ENCODE peak calls at places on chromosomes 5 and 9, in nine cellular contexts. One of them, this sample, is unnamed.

GRCh38 chr5:77627869-77628674 is 10.4 kb downstream of the OTP start:
- DNase-seq in CMK: no peak
- DNase-seq in endothelial cell: no peak
- DNase-seq in stimulated activated CD8-positive, alpha-beta memory T cell treated with anti-CD3 and anti-CD28 coated beads, Interleukin-12 subunit alpha, Interleukin-12 subunit beta, amount 100 ng/mL, for 4 hours: no peak
- DNase-seq in T-helper 2 cell: no peak
- DNase-seq in stimulated activated CD4-positive, alpha-beta T cell treated with anti-CD3 and anti-CD28 coated beads, TNF-alpha, amount 100 ng/mL, for 1 hour: no peak
- DNase-seq in cardiac fibroblast: no peak
- DNase-seq in GM12865: no peak
- DNase-seq in SHP77 treated with DMSO at 0.1 percent for 48 hours: no peak
- DNase-seq in this sample: no peak

GRCh38 chr9:125964702-125965225 is 217.6 kb downstream of the PBX3 start:
- DNase-seq in SHP77 treated with DMSO at 0.1 percent for 48 hours: no peak
- DNase-seq in endothelial cell: no peak
- DNase-seq in T-helper 2 cell: no peak
- DNase-seq in stimulated activated CD4-positive, alpha-beta T cell treated with anti-CD3 and anti-CD28 coated beads, TNF-alpha, amount 100 ng/mL, for 1 hour: no peak
- DNase-seq in GM12865: no peak
- DNase-seq in cardiac fibroblast: no peak
- DNase-seq in CMK: no peak
- DNase-seq in stimulated activated CD8-positive, alpha-beta memory T cell treated with anti-CD3 and anti-CD28 coated beads, Interleukin-12 subunit alpha, Interleukin-12 subunit beta, amount 100 ng/mL, for 4 hours: no peak
- DNase-seq in this sample: no peak

GRCh38 chr9:31868830-31869229 is 515.6 kb upstream of the ACO1 start:
- DNase-seq in stimulated activated CD4-positive, alpha-beta T cell treated with anti-CD3 and anti-CD28 coated beads, TNF-alpha, amount 100 ng/mL, for 1 hour: no peak
- DNase-seq in endothelial cell: no peak
- DNase-seq in stimulated activated CD8-positive, alpha-beta memory T cell treated with anti-CD3 and anti-CD28 coated beads, Interleukin-12 subunit alpha, Interleukin-12 subunit beta, amount 100 ng/mL, for 4 hours: no peak
- DNase-seq in SHP77 treated with DMSO at 0.1 percent for 48 hours: no peak
- DNase-seq in cardiac fibroblast: no peak
- DNase-seq in GM12865: no peak
- DNase-seq in CMK: no peak
- DNase-seq in T-helper 2 cell: no peak
- DNase-seq in this sample: no peak

GRCh38 chr9:35666045-35666444 is 1.1 kb upstream of the ARHGEF39 start:
- DNase-seq in GM12865: no peak
- DNase-seq in stimulated activated CD8-positive, alpha-beta memory T cell treated with anti-CD3 and anti-CD28 coated beads, Interleukin-12 subunit alpha, Interleukin-12 subunit beta, amount 100 ng/mL, for 4 hours: no peak
- DNase-seq in CMK: no peak
- DNase-seq in cardiac fibroblast: no peak
- DNase-seq in endothelial cell: no peak
- DNase-seq in stimulated activated CD4-positive, alpha-beta T cell treated with anti-CD3 and anti-CD28 coated beads, TNF-alpha, amount 100 ng/mL, for 1 hour: no peak
- DNase-seq in SHP77 treated with DMSO at 0.1 percent for 48 hours: no peak
- DNase-seq in T-helper 2 cell: no peak
- DNase-seq in this sample: no peak

GRCh38 chr5:61450880-61451279 is 118.8 kb downstream of the ZSWIM6 start:
- DNase-seq in CMK: no peak
- DNase-seq in endothelial cell: no peak
- DNase-seq in T-helper 2 cell: no peak
- DNase-seq in SHP77 treated with DMSO at 0.1 percent for 48 hours: peak
- DNase-seq in cardiac fibroblast: peak
- DNase-seq in stimulated activated CD4-positive, alpha-beta T cell treated with anti-CD3 and anti-CD28 coated beads, TNF-alpha, amount 100 ng/mL, for 1 hour: no peak
- DNase-seq in GM12865: no peak
- DNase-seq in stimulated activated CD8-positive, alpha-beta memory T cell treated with anti-CD3 and anti-CD28 coated beads, Interleukin-12 subunit alpha, Interleukin-12 subunit beta, amount 100 ng/mL, for 4 hours: no peak
- DNase-seq in this sample: no peak

GRCh38 chr5:149040421-149040820 is 22.4 kb downstream of the SH3TC2 start:
- DNase-seq in SHP77 treated with DMSO at 0.1 percent for 48 hours: no peak
- DNase-seq in T-helper 2 cell: no peak
- DNase-seq in CMK: no peak
- DNase-seq in endothelial cell: no peak
- DNase-seq in stimulated activated CD8-positive, alpha-beta memory T cell treated with anti-CD3 and anti-CD28 coated beads, Interleukin-12 subunit alpha, Interleukin-12 subunit beta, amount 100 ng/mL, for 4 hours: no peak
- DNase-seq in GM12865: no peak
- DNase-seq in cardiac fibroblast: peak
- DNase-seq in stimulated activated CD4-positive, alpha-beta T cell treated with anti-CD3 and anti-CD28 coated beads, TNF-alpha, amount 100 ng/mL, for 1 hour: no peak
- DNase-seq in this sample: no peak

GRCh38 chr9:98772364-98773155 is 23.8 kb downstream of the ANKS6 start:
- DNase-seq in T-helper 2 cell: no peak
- DNase-seq in CMK: no peak
- DNase-seq in SHP77 treated with DMSO at 0.1 percent for 48 hours: no peak
- DNase-seq in GM12865: no peak
- DNase-seq in endothelial cell: no peak
- DNase-seq in stimulated activated CD8-positive, alpha-beta memory T cell treated with anti-CD3 and anti-CD28 coated beads, Interleukin-12 subunit alpha, Interleukin-12 subunit beta, amount 100 ng/mL, for 4 hours: no peak
- DNase-seq in cardiac fibroblast: no peak
- DNase-seq in stimulated activated CD4-positive, alpha-beta T cell treated with anti-CD3 and anti-CD28 coated beads, TNF-alpha, amount 100 ng/mL, for 1 hour: no peak
- DNase-seq in this sample: no peak

GRCh38 chr9:74666625-74667316 is 169.6 kb downstream of the RORB start:
- DNase-seq in endothelial cell: no peak
- DNase-seq in stimulated activated CD8-positive, alpha-beta memory T cell treated with anti-CD3 and anti-CD28 coated beads, Interleukin-12 subunit alpha, Interleukin-12 subunit beta, amount 100 ng/mL, for 4 hours: no peak
- DNase-seq in SHP77 treated with DMSO at 0.1 percent for 48 hours: no peak
- DNase-seq in GM12865: no peak
- DNase-seq in CMK: no peak
- DNase-seq in T-helper 2 cell: no peak
- DNase-seq in cardiac fibroblast: no peak
- DNase-seq in stimulated activated CD4-positive, alpha-beta T cell treated with anti-CD3 and anti-CD28 coated beads, TNF-alpha, amount 100 ng/mL, for 1 hour: no peak
- DNase-seq in this sample: no peak

GRCh38 chr9:3495850-3496249 is 30.0 kb downstream of the RFX3 start:
- DNase-seq in GM12865: no peak
- DNase-seq in endothelial cell: no peak
- DNase-seq in SHP77 treated with DMSO at 0.1 percent for 48 hours: no peak
- DNase-seq in stimulated activated CD8-positive, alpha-beta memory T cell treated with anti-CD3 and anti-CD28 coated beads, Interleukin-12 subunit alpha, Interleukin-12 subunit beta, amount 100 ng/mL, for 4 hours: no peak
- DNase-seq in CMK: no peak
- DNase-seq in stimulated activated CD4-positive, alpha-beta T cell treated with anti-CD3 and anti-CD28 coated beads, TNF-alpha, amount 100 ng/mL, for 1 hour: no peak
- DNase-seq in cardiac fibroblast: no peak
- DNase-seq in T-helper 2 cell: no peak
- DNase-seq in this sample: no peak

GRCh38 chr9:114080773-114081440 is 2.8 kb upstream of the AMBP start:
- DNase-seq in SHP77 treated with DMSO at 0.1 percent for 48 hours: no peak
- DNase-seq in GM12865: no peak
- DNase-seq in cardiac fibroblast: no peak
- DNase-seq in T-helper 2 cell: no peak
- DNase-seq in endothelial cell: no peak
- DNase-seq in stimulated activated CD4-positive, alpha-beta T cell treated with anti-CD3 and anti-CD28 coated beads, TNF-alpha, amount 100 ng/mL, for 1 hour: no peak
- DNase-seq in CMK: no peak
- DNase-seq in stimulated activated CD8-positive, alpha-beta memory T cell treated with anti-CD3 and anti-CD28 coated beads, Interleukin-12 subunit alpha, Interleukin-12 subunit beta, amount 100 ng/mL, for 4 hours: no peak
- DNase-seq in this sample: no peak

GRCh38 chr5:7976411-7977190 is 107.7 kb downstream of the MTRR start:
- DNase-seq in stimulated activated CD4-positive, alpha-beta T cell treated with anti-CD3 and anti-CD28 coated beads, TNF-alpha, amount 100 ng/mL, for 1 hour: no peak
- DNase-seq in endothelial cell: no peak
- DNase-seq in CMK: no peak
- DNase-seq in stimulated activated CD8-positive, alpha-beta memory T cell treated with anti-CD3 and anti-CD28 coated beads, Interleukin-12 subunit alpha, Interleukin-12 subunit beta, amount 100 ng/mL, for 4 hours: no peak
- DNase-seq in GM12865: no peak
- DNase-seq in cardiac fibroblast: no peak
- DNase-seq in SHP77 treated with DMSO at 0.1 percent for 48 hours: no peak
- DNase-seq in T-helper 2 cell: no peak
- DNase-seq in this sample: no peak

GRCh38 chr5:61815343-61815742 is 483.3 kb downstream of the ZSWIM6 start:
- DNase-seq in GM12865: no peak
- DNase-seq in T-helper 2 cell: no peak
- DNase-seq in CMK: no peak
- DNase-seq in stimulated activated CD4-positive, alpha-beta T cell treated with anti-CD3 and anti-CD28 coated beads, TNF-alpha, amount 100 ng/mL, for 1 hour: no peak
- DNase-seq in endothelial cell: no peak
- DNase-seq in cardiac fibroblast: no peak
- DNase-seq in stimulated activated CD8-positive, alpha-beta memory T cell treated with anti-CD3 and anti-CD28 coated beads, Interleukin-12 subunit alpha, Interleukin-12 subunit beta, amount 100 ng/mL, for 4 hours: no peak
- DNase-seq in SHP77 treated with DMSO at 0.1 percent for 48 hours: no peak
- DNase-seq in this sample: no peak

GRCh38 chr5:1118231-1118698 is 6.4 kb upstream of the SLC12A7 start:
- DNase-seq in GM12865: no peak
- DNase-seq in SHP77 treated with DMSO at 0.1 percent for 48 hours: peak
- DNase-seq in CMK: no peak
- DNase-seq in cardiac fibroblast: no peak
- DNase-seq in stimulated activated CD4-positive, alpha-beta T cell treated with anti-CD3 and anti-CD28 coated beads, TNF-alpha, amount 100 ng/mL, for 1 hour: no peak
- DNase-seq in T-helper 2 cell: no peak
- DNase-seq in stimulated activated CD8-positive, alpha-beta memory T cell treated with anti-CD3 and anti-CD28 coated beads, Interleukin-12 subunit alpha, Interleukin-12 subunit beta, amount 100 ng/mL, for 4 hours: no peak
- DNase-seq in endothelial cell: no peak
- DNase-seq in this sample: no peak

GRCh38 chr5:59749782-59750520 is 143.6 kb downstream of the PDE4D start:
- DNase-seq in stimulated activated CD4-positive, alpha-beta T cell treated with anti-CD3 and anti-CD28 coated beads, TNF-alpha, amount 100 ng/mL, for 1 hour: no peak
- DNase-seq in cardiac fibroblast: no peak
- DNase-seq in stimulated activated CD8-positive, alpha-beta memory T cell treated with anti-CD3 and anti-CD28 coated beads, Interleukin-12 subunit alpha, Interleukin-12 subunit beta, amount 100 ng/mL, for 4 hours: no peak
- DNase-seq in SHP77 treated with DMSO at 0.1 percent for 48 hours: no peak
- DNase-seq in endothelial cell: no peak
- DNase-seq in CMK: no peak
- DNase-seq in GM12865: no peak
- DNase-seq in T-helper 2 cell: no peak
- DNase-seq in this sample: no peak

GRCh38 chr5:113293613-113294340 is 141.0 kb downstream of the TSSK1B start:
- DNase-seq in stimulated activated CD8-positive, alpha-beta memory T cell treated with anti-CD3 and anti-CD28 coated beads, Interleukin-12 subunit alpha, Interleukin-12 subunit beta, amount 100 ng/mL, for 4 hours: no peak
- DNase-seq in T-helper 2 cell: no peak
- DNase-seq in CMK: no peak
- DNase-seq in SHP77 treated with DMSO at 0.1 percent for 48 hours: no peak
- DNase-seq in endothelial cell: no peak
- DNase-seq in stimulated activated CD4-positive, alpha-beta T cell treated with anti-CD3 and anti-CD28 coated beads, TNF-alpha, amount 100 ng/mL, for 1 hour: no peak
- DNase-seq in GM12865: peak
- DNase-seq in cardiac fibroblast: peak
- DNase-seq in this sample: no peak

GRCh38 chr9:69472101-69472625 is 147.1 kb downstream of the ENTREP1 start:
- DNase-seq in stimulated activated CD4-positive, alpha-beta T cell treated with anti-CD3 and anti-CD28 coated beads, TNF-alpha, amount 100 ng/mL, for 1 hour: no peak
- DNase-seq in endothelial cell: no peak
- DNase-seq in T-helper 2 cell: no peak
- DNase-seq in stimulated activated CD8-positive, alpha-beta memory T cell treated with anti-CD3 and anti-CD28 coated beads, Interleukin-12 subunit alpha, Interleukin-12 subunit beta, amount 100 ng/mL, for 4 hours: no peak
- DNase-seq in SHP77 treated with DMSO at 0.1 percent for 48 hours: no peak
- DNase-seq in GM12865: no peak
- DNase-seq in CMK: no peak
- DNase-seq in cardiac fibroblast: no peak
- DNase-seq in this sample: no peak

GRCh38 chr5:42587056-42587723 is 164.0 kb downstream of the GHR start:
- DNase-seq in CMK: no peak
- DNase-seq in T-helper 2 cell: no peak
- DNase-seq in endothelial cell: no peak
- DNase-seq in stimulated activated CD8-positive, alpha-beta memory T cell treated with anti-CD3 and anti-CD28 coated beads, Interleukin-12 subunit alpha, Interleukin-12 subunit beta, amount 100 ng/mL, for 4 hours: no peak
- DNase-seq in SHP77 treated with DMSO at 0.1 percent for 48 hours: no peak
- DNase-seq in GM12865: no peak
- DNase-seq in stimulated activated CD4-positive, alpha-beta T cell treated with anti-CD3 and anti-CD28 coated beads, TNF-alpha, amount 100 ng/mL, for 1 hour: no peak
- DNase-seq in cardiac fibroblast: no peak
- DNase-seq in this sample: no peak

GRCh38 chr5:132499440-132500243 is 9.1 kb upstream of the IRF1 start:
- DNase-seq in CMK: no peak
- DNase-seq in stimulated activated CD8-positive, alpha-beta memory T cell treated with anti-CD3 and anti-CD28 coated beads, Interleukin-12 subunit alpha, Interleukin-12 subunit beta, amount 100 ng/mL, for 4 hours: no peak
- DNase-seq in GM12865: no peak
- DNase-seq in SHP77 treated with DMSO at 0.1 percent for 48 hours: no peak
- DNase-seq in endothelial cell: no peak
- DNase-seq in T-helper 2 cell: no peak
- DNase-seq in cardiac fibroblast: no peak
- DNase-seq in stimulated activated CD4-positive, alpha-beta T cell treated with anti-CD3 and anti-CD28 coated beads, TNF-alpha, amount 100 ng/mL, for 1 hour: no peak
- DNase-seq in this sample: no peak

GRCh38 chr5:91101777-91102379 is 281.2 kb downstream of the ARRDC3 start:
- DNase-seq in SHP77 treated with DMSO at 0.1 percent for 48 hours: peak
- DNase-seq in GM12865: peak
- DNase-seq in endothelial cell: peak
- DNase-seq in cardiac fibroblast: peak
- DNase-seq in T-helper 2 cell: peak
- DNase-seq in stimulated activated CD4-positive, alpha-beta T cell treated with anti-CD3 and anti-CD28 coated beads, TNF-alpha, amount 100 ng/mL, for 1 hour: no peak
- DNase-seq in CMK: no peak
- DNase-seq in stimulated activated CD8-positive, alpha-beta memory T cell treated with anti-CD3 and anti-CD28 coated beads, Interleukin-12 subunit alpha, Interleukin-12 subunit beta, amount 100 ng/mL, for 4 hours: peak
- DNase-seq in this sample: peak

GRCh38 chr9:100911273-100911672 is 117.3 kb upstream of the PLPPR1 start:
- DNase-seq in T-helper 2 cell: no peak
- DNase-seq in cardiac fibroblast: no peak
- DNase-seq in stimulated activated CD4-positive, alpha-beta T cell treated with anti-CD3 and anti-CD28 coated beads, TNF-alpha, amount 100 ng/mL, for 1 hour: no peak
- DNase-seq in SHP77 treated with DMSO at 0.1 percent for 48 hours: no peak
- DNase-seq in GM12865: no peak
- DNase-seq in endothelial cell: no peak
- DNase-seq in CMK: no peak
- DNase-seq in stimulated activated CD8-positive, alpha-beta memory T cell treated with anti-CD3 and anti-CD28 coated beads, Interleukin-12 subunit alpha, Interleukin-12 subunit beta, amount 100 ng/mL, for 4 hours: no peak
- DNase-seq in this sample: no peak

GRCh38 chr9:31519826-31520225 is 864.6 kb upstream of the ACO1 start:
- DNase-seq in T-helper 2 cell: no peak
- DNase-seq in stimulated activated CD8-positive, alpha-beta memory T cell treated with anti-CD3 and anti-CD28 coated beads, Interleukin-12 subunit alpha, Interleukin-12 subunit beta, amount 100 ng/mL, for 4 hours: no peak
- DNase-seq in GM12865: no peak
- DNase-seq in CMK: no peak
- DNase-seq in endothelial cell: no peak
- DNase-seq in cardiac fibroblast: peak
- DNase-seq in SHP77 treated with DMSO at 0.1 percent for 48 hours: no peak
- DNase-seq in stimulated activated CD4-positive, alpha-beta T cell treated with anti-CD3 and anti-CD28 coated beads, TNF-alpha, amount 100 ng/mL, for 1 hour: no peak
- DNase-seq in this sample: no peak

GRCh38 chr5:141529002-141529401 is 40.1 kb downstream of the PCDHGC5 start:
- DNase-seq in SHP77 treated with DMSO at 0.1 percent for 48 hours: no peak
- DNase-seq in CMK: no peak
- DNase-seq in GM12865: peak
- DNase-seq in stimulated activated CD4-positive, alpha-beta T cell treated with anti-CD3 and anti-CD28 coated beads, TNF-alpha, amount 100 ng/mL, for 1 hour: no peak
- DNase-seq in stimulated activated CD8-positive, alpha-beta memory T cell treated with anti-CD3 and anti-CD28 coated beads, Interleukin-12 subunit alpha, Interleukin-12 subunit beta, amount 100 ng/mL, for 4 hours: no peak
- DNase-seq in endothelial cell: no peak
- DNase-seq in cardiac fibroblast: peak
- DNase-seq in T-helper 2 cell: no peak
- DNase-seq in this sample: no peak

GRCh38 chr5:36422957-36423356 is 121.3 kb upstream of the RANBP3L start:
- DNase-seq in stimulated activated CD8-positive, alpha-beta memory T cell treated with anti-CD3 and anti-CD28 coated beads, Interleukin-12 subunit alpha, Interleukin-12 subunit beta, amount 100 ng/mL, for 4 hours: no peak
- DNase-seq in cardiac fibroblast: peak
- DNase-seq in T-helper 2 cell: no peak
- DNase-seq in GM12865: no peak
- DNase-seq in endothelial cell: no peak
- DNase-seq in SHP77 treated with DMSO at 0.1 percent for 48 hours: no peak
- DNase-seq in CMK: no peak
- DNase-seq in stimulated activated CD4-positive, alpha-beta T cell treated with anti-CD3 and anti-CD28 coated beads, TNF-alpha, amount 100 ng/mL, for 1 hour: no peak
- DNase-seq in this sample: no peak

GRCh38 chr9:126032135-126032534 is 285.0 kb downstream of the PBX3 start:
- DNase-seq in stimulated activated CD4-positive, alpha-beta T cell treated with anti-CD3 and anti-CD28 coated beads, TNF-alpha, amount 100 ng/mL, for 1 hour: no peak
- DNase-seq in CMK: no peak
- DNase-seq in SHP77 treated with DMSO at 0.1 percent for 48 hours: no peak
- DNase-seq in cardiac fibroblast: no peak
- DNase-seq in endothelial cell: no peak
- DNase-seq in T-helper 2 cell: no peak
- DNase-seq in stimulated activated CD8-positive, alpha-beta memory T cell treated with anti-CD3 and anti-CD28 coated beads, Interleukin-12 subunit alpha, Interleukin-12 subunit beta, amount 100 ng/mL, for 4 hours: no peak
- DNase-seq in GM12865: no peak
- DNase-seq in this sample: no peak

GRCh38 chr5:36908544-36909260 is 32.1 kb downstream of the NIPBL start:
- DNase-seq in CMK: no peak
- DNase-seq in stimulated activated CD8-positive, alpha-beta memory T cell treated with anti-CD3 and anti-CD28 coated beads, Interleukin-12 subunit alpha, Interleukin-12 subunit beta, amount 100 ng/mL, for 4 hours: no peak
- DNase-seq in cardiac fibroblast: no peak
- DNase-seq in stimulated activated CD4-positive, alpha-beta T cell treated with anti-CD3 and anti-CD28 coated beads, TNF-alpha, amount 100 ng/mL, for 1 hour: no peak
- DNase-seq in GM12865: peak
- DNase-seq in T-helper 2 cell: no peak
- DNase-seq in SHP77 treated with DMSO at 0.1 percent for 48 hours: no peak
- DNase-seq in endothelial cell: no peak
- DNase-seq in this sample: no peak

GRCh38 chr5:180289433-180289832 is 2.5 kb downstream of the MAPK9 start:
- DNase-seq in stimulated activated CD4-positive, alpha-beta T cell treated with anti-CD3 and anti-CD28 coated beads, TNF-alpha, amount 100 ng/mL, for 1 hour: no peak
- DNase-seq in CMK: no peak
- DNase-seq in endothelial cell: no peak
- DNase-seq in T-helper 2 cell: no peak
- DNase-seq in SHP77 treated with DMSO at 0.1 percent for 48 hours: no peak
- DNase-seq in cardiac fibroblast: no peak
- DNase-seq in stimulated activated CD8-positive, alpha-beta memory T cell treated with anti-CD3 and anti-CD28 coated beads, Interleukin-12 subunit alpha, Interleukin-12 subunit beta, amount 100 ng/mL, for 4 hours: no peak
- DNase-seq in GM12865: no peak
- DNase-seq in this sample: no peak

GRCh38 chr5:76379316-76379715 is 23.8 kb upstream of the IQGAP2 start:
- DNase-seq in cardiac fibroblast: no peak
- DNase-seq in T-helper 2 cell: no peak
- DNase-seq in stimulated activated CD4-positive, alpha-beta T cell treated with anti-CD3 and anti-CD28 coated beads, TNF-alpha, amount 100 ng/mL, for 1 hour: no peak
- DNase-seq in endothelial cell: no peak
- DNase-seq in stimulated activated CD8-positive, alpha-beta memory T cell treated with anti-CD3 and anti-CD28 coated beads, Interleukin-12 subunit alpha, Interleukin-12 subunit beta, amount 100 ng/mL, for 4 hours: no peak
- DNase-seq in SHP77 treated with DMSO at 0.1 percent for 48 hours: no peak
- DNase-seq in GM12865: no peak
- DNase-seq in CMK: no peak
- DNase-seq in this sample: no peak

This sample was measured in NK-92 treated with Interleukin-12 subunit alpha and Interleukin-12 subunit beta, amount 100 ng/mL, for 24 hours.